ENCODE peak calls at places on chromosomes 1 and 21, in nine cellular contexts. One of them, this sample, is unnamed.

GRCh38 chr1:33670567-33670966 is 193.3 kb upstream of the HMGB4 start:
- DNase-seq in stimulated activated CD4-positive, alpha-beta T cell treated with anti-CD3 and anti-CD28 coated beads, Interleukin-1b, Interleukin-23, amount 100 ng/mL, for 48 hours: no peak
- DNase-seq in GDM1: no peak
- DNase-seq in H54: no peak
- DNase-seq in heart right ventricle: no peak
- DNase-seq in HEK293T: no peak
- DNase-seq in iPS-NIHi11: no peak
- DNase-seq in kidney: no peak
- DNase-seq in AG09309: no peak
- DNase-seq in this sample: no peak

GRCh38 chr1:204725821-204726448 is 40.4 kb upstream of the LRRN2 start:
- DNase-seq in stimulated activated CD4-positive, alpha-beta T cell treated with anti-CD3 and anti-CD28 coated beads, Interleukin-1b, Interleukin-23, amount 100 ng/mL, for 48 hours: no peak
- DNase-seq in GDM1: no peak
- DNase-seq in H54: no peak
- DNase-seq in heart right ventricle: no peak
- DNase-seq in HEK293T: no peak
- DNase-seq in iPS-NIHi11: no peak
- DNase-seq in kidney: no peak
- DNase-seq in AG09309: no peak
- DNase-seq in this sample: no peak

GRCh38 chr1:41329662-41330587 is 31.3 kb upstream of the FOXO6 start:
- DNase-seq in stimulated activated CD4-positive, alpha-beta T cell treated with anti-CD3 and anti-CD28 coated beads, Interleukin-1b, Interleukin-23, amount 100 ng/mL, for 48 hours: no peak
- DNase-seq in GDM1: no peak
- DNase-seq in H54: no peak
- DNase-seq in heart right ventricle: no peak
- DNase-seq in HEK293T: no peak
- DNase-seq in iPS-NIHi11: no peak
- DNase-seq in kidney: no peak
- DNase-seq in AG09309: no peak
- DNase-seq in this sample: no peak

GRCh38 chr1:23810818-23811420 is 10.4 kb upstream of the GALE start:
- DNase-seq in stimulated activated CD4-positive, alpha-beta T cell treated with anti-CD3 and anti-CD28 coated beads, Interleukin-1b, Interleukin-23, amount 100 ng/mL, for 48 hours: peak; percentile 48
- DNase-seq in GDM1: peak; percentile 78
- DNase-seq in H54: no peak
- DNase-seq in heart right ventricle: no peak
- DNase-seq in HEK293T: peak; percentile 58
- DNase-seq in iPS-NIHi11: peak; percentile 84
- DNase-seq in kidney: no peak
- DNase-seq in AG09309: no peak
- DNase-seq in this sample: peak; percentile 73

GRCh38 chr1:17924578-17924977 is 169.4 kb downstream of the ACTL8 start:
- DNase-seq in stimulated activated CD4-positive, alpha-beta T cell treated with anti-CD3 and anti-CD28 coated beads, Interleukin-1b, Interleukin-23, amount 100 ng/mL, for 48 hours: no peak
- DNase-seq in GDM1: no peak
- DNase-seq in H54: no peak
- DNase-seq in heart right ventricle: no peak
- DNase-seq in HEK293T: no peak
- DNase-seq in iPS-NIHi11: no peak
- DNase-seq in kidney: peak; percentile 12
- DNase-seq in AG09309: no peak
- DNase-seq in this sample: no peak

GRCh38 chr1:39955547-39956539 is 898 bp downstream of the MFSD2A start:
- DNase-seq in stimulated activated CD4-positive, alpha-beta T cell treated with anti-CD3 and anti-CD28 coated beads, Interleukin-1b, Interleukin-23, amount 100 ng/mL, for 48 hours: peak; percentile 62
- DNase-seq in GDM1: peak; percentile 7
- DNase-seq in H54: peak; percentile 73
- DNase-seq in heart right ventricle: no peak
- DNase-seq in HEK293T: peak; percentile 45
- DNase-seq in iPS-NIHi11: peak; percentile 32
- DNase-seq in kidney: no peak
- DNase-seq in AG09309: no peak
- DNase-seq in this sample: peak; percentile 75

GRCh38 chr21:36470294-36470693 is 9.6 kb downstream of the CLDN14 start:
- DNase-seq in stimulated activated CD4-positive, alpha-beta T cell treated with anti-CD3 and anti-CD28 coated beads, Interleukin-1b, Interleukin-23, amount 100 ng/mL, for 48 hours: no peak
- DNase-seq in GDM1: no peak
- DNase-seq in H54: peak; percentile 52
- DNase-seq in heart right ventricle: no peak
- DNase-seq in HEK293T: no peak
- DNase-seq in iPS-NIHi11: peak; percentile 63
- DNase-seq in kidney: peak; percentile 36
- DNase-seq in AG09309: no peak
- DNase-seq in this sample: no peak

GRCh38 chr1:110734146-110734680 is 59.5 kb upstream of the KCNA3 start:
- DNase-seq in stimulated activated CD4-positive, alpha-beta T cell treated with anti-CD3 and anti-CD28 coated beads, Interleukin-1b, Interleukin-23, amount 100 ng/mL, for 48 hours: no peak
- DNase-seq in GDM1: no peak
- DNase-seq in H54: no peak
- DNase-seq in heart right ventricle: no peak
- DNase-seq in HEK293T: no peak
- DNase-seq in iPS-NIHi11: no peak
- DNase-seq in kidney: no peak
- DNase-seq in AG09309: no peak
- DNase-seq in this sample: no peak

GRCh38 chr1:94285026-94285654 is 47.8 kb upstream of the ARHGAP29 start:
- DNase-seq in stimulated activated CD4-positive, alpha-beta T cell treated with anti-CD3 and anti-CD28 coated beads, Interleukin-1b, Interleukin-23, amount 100 ng/mL, for 48 hours: no peak
- DNase-seq in GDM1: no peak
- DNase-seq in H54: no peak
- DNase-seq in heart right ventricle: no peak
- DNase-seq in HEK293T: no peak
- DNase-seq in iPS-NIHi11: no peak
- DNase-seq in kidney: no peak
- DNase-seq in AG09309: no peak
- DNase-seq in this sample: no peak

GRCh38 chr1:150876111-150876434 is 326 bp downstream of the ARNT start:
- DNase-seq in stimulated activated CD4-positive, alpha-beta T cell treated with anti-CD3 and anti-CD28 coated beads, Interleukin-1b, Interleukin-23, amount 100 ng/mL, for 48 hours: no peak
- DNase-seq in GDM1: peak; percentile 52
- DNase-seq in H54: peak; percentile 39
- DNase-seq in heart right ventricle: no peak
- DNase-seq in HEK293T: peak; percentile 67
- DNase-seq in iPS-NIHi11: peak; percentile 74
- DNase-seq in kidney: no peak
- DNase-seq in AG09309: no peak
- DNase-seq in this sample: no peak

GRCh38 chr1:112322983-112323678 is 72.9 kb upstream of the CTTNBP2NL start:
- DNase-seq in stimulated activated CD4-positive, alpha-beta T cell treated with anti-CD3 and anti-CD28 coated beads, Interleukin-1b, Interleukin-23, amount 100 ng/mL, for 48 hours: no peak
- DNase-seq in GDM1: no peak
- DNase-seq in H54: no peak
- DNase-seq in heart right ventricle: no peak
- DNase-seq in HEK293T: no peak
- DNase-seq in iPS-NIHi11: no peak
- DNase-seq in kidney: no peak
- DNase-seq in AG09309: no peak
- DNase-seq in this sample: no peak

GRCh38 chr1:182699673-182700350 is 15.4 kb upstream of the RGS8 start:
- DNase-seq in stimulated activated CD4-positive, alpha-beta T cell treated with anti-CD3 and anti-CD28 coated beads, Interleukin-1b, Interleukin-23, amount 100 ng/mL, for 48 hours: no peak
- DNase-seq in GDM1: no peak
- DNase-seq in H54: no peak
- DNase-seq in heart right ventricle: peak; percentile 26
- DNase-seq in HEK293T: peak; percentile 32
- DNase-seq in iPS-NIHi11: peak; percentile 88
- DNase-seq in kidney: peak; percentile 81
- DNase-seq in AG09309: no peak
- DNase-seq in this sample: no peak

GRCh38 chr1:203504400-203505250 is 10.7 kb downstream of the OPTC start:
- DNase-seq in stimulated activated CD4-positive, alpha-beta T cell treated with anti-CD3 and anti-CD28 coated beads, Interleukin-1b, Interleukin-23, amount 100 ng/mL, for 48 hours: peak; percentile 72
- DNase-seq in GDM1: peak; percentile 12
- DNase-seq in H54: peak; percentile 86
- DNase-seq in heart right ventricle: peak; percentile 74
- DNase-seq in HEK293T: peak; percentile 89
- DNase-seq in iPS-NIHi11: peak; percentile 89
- DNase-seq in kidney: peak; percentile 85
- DNase-seq in AG09309: peak; percentile 32
- DNase-seq in this sample: peak; percentile 88

GRCh38 chr1:228101994-228102790 is 933 bp downstream of the C1orf35 start:
- DNase-seq in stimulated activated CD4-positive, alpha-beta T cell treated with anti-CD3 and anti-CD28 coated beads, Interleukin-1b, Interleukin-23, amount 100 ng/mL, for 48 hours: peak; percentile 58
- DNase-seq in GDM1: no peak
- DNase-seq in H54: no peak
- DNase-seq in heart right ventricle: no peak
- DNase-seq in HEK293T: peak; percentile 77
- DNase-seq in iPS-NIHi11: peak; percentile 83
- DNase-seq in kidney: peak; percentile 88
- DNase-seq in AG09309: no peak
- DNase-seq in this sample: peak; percentile 68

GRCh38 chr1:69494171-69494570 is 73.6 kb upstream of the LRRC7 start:
- DNase-seq in stimulated activated CD4-positive, alpha-beta T cell treated with anti-CD3 and anti-CD28 coated beads, Interleukin-1b, Interleukin-23, amount 100 ng/mL, for 48 hours: no peak
- DNase-seq in GDM1: no peak
- DNase-seq in H54: no peak
- DNase-seq in heart right ventricle: no peak
- DNase-seq in HEK293T: no peak
- DNase-seq in iPS-NIHi11: no peak
- DNase-seq in kidney: no peak
- DNase-seq in AG09309: no peak
- DNase-seq in this sample: no peak

GRCh38 chr1:104921552-104921951 is 1171.9 kb downstream of the AMY1C start:
- DNase-seq in stimulated activated CD4-positive, alpha-beta T cell treated with anti-CD3 and anti-CD28 coated beads, Interleukin-1b, Interleukin-23, amount 100 ng/mL, for 48 hours: no peak
- DNase-seq in GDM1: no peak
- DNase-seq in H54: no peak
- DNase-seq in heart right ventricle: no peak
- DNase-seq in HEK293T: no peak
- DNase-seq in iPS-NIHi11: no peak
- DNase-seq in kidney: no peak
- DNase-seq in AG09309: no peak
- DNase-seq in this sample: no peak

GRCh38 chr1:213623862-213624261 is 363.9 kb upstream of the PROX1 start:
- DNase-seq in stimulated activated CD4-positive, alpha-beta T cell treated with anti-CD3 and anti-CD28 coated beads, Interleukin-1b, Interleukin-23, amount 100 ng/mL, for 48 hours: no peak
- DNase-seq in GDM1: no peak
- DNase-seq in H54: no peak
- DNase-seq in heart right ventricle: no peak
- DNase-seq in HEK293T: no peak
- DNase-seq in iPS-NIHi11: no peak
- DNase-seq in kidney: no peak
- DNase-seq in AG09309: no peak
- DNase-seq in this sample: no peak